ENCODE peak calls at places on chromosomes 12 and 14, in eight cellular contexts. B is PC-3; V is astrocyte; C is tibial artery; U is naive thymus-derived CD4-positive, alpha-beta T cell; W is IMR-90; K is GM23248; Y is ascending aorta. Z is an unnamed sample.

GRCh38 chr12:80187660-80188090 is 88.3 kb downstream of the OTOGL start:
- DNase-seq in B (peak; percentile 67), V (peak; percentile 62), C (no peak), U (no peak), W (peak; percentile 41), K (peak; percentile 41), Y (no peak), Z (peak; percentile 74)

GRCh38 chr12:9319044-9319841 is 111.0 kb upstream of the PZP start:
- DNase-seq in B (no peak), V (no peak), C (no peak), U (no peak), W (no peak), K (peak; percentile 18), Y (no peak), Z (no peak)

GRCh38 chr14:68561531-68562007 is 231.3 kb downstream of the ZFP36L1 start:
- DNase-seq in B (no peak), V (no peak), C (no peak), U (no peak), W (no peak), K (peak; percentile 34), Y (no peak), Z (no peak)

GRCh38 chr12:16300222-16300621 is 22.7 kb upstream of the SLC15A5 start:
- DNase-seq in B (no peak), V (peak; percentile 38), C (no peak), U (no peak), W (peak; percentile 11), K (peak; percentile 71), Y (no peak), Z (no peak)

GRCh38 chr12:111408686-111409402 is 3.1 kb downstream of the SH2B3 start:
- DNase-seq in B (no peak), V (no peak), C (no peak), U (peak; percentile 13), W (no peak), K (peak; percentile 28), Y (no peak), Z (no peak)

GRCh38 chr14:69288956-69289705 is 29.2 kb downstream of the GALNT16 start:
- DNase-seq in B (no peak), V (no peak), C (no peak), U (no peak), W (no peak), K (peak; percentile 33), Y (no peak), Z (no peak)

GRCh38 chr12:1842905-1843640 is 22.7 kb downstream of the LRTM2 start:
- DNase-seq in B (no peak), V (no peak), C (no peak), U (no peak), W (no peak), K (no peak), Y (no peak), Z (no peak)

GRCh38 chr12:6295187-6295811 is 15.2 kb upstream of the PLEKHG6 start:
- DNase-seq in B (peak; percentile 88), V (peak; percentile 72), C (no peak), U (no peak), W (peak; percentile 82), K (peak; percentile 93), Y (no peak), Z (peak; percentile 85)

GRCh38 chr14:59221558-59221957 is 33.1 kb downstream of the DAAM1 start:
- DNase-seq in B (no peak), V (peak; percentile 23), C (no peak), U (no peak), W (peak; percentile 15), K (peak; percentile 44), Y (no peak), Z (no peak)

GRCh38 chr12:8692573-8692972 is 5.2 kb upstream of the RIMKLB start:
- DNase-seq in B (no peak), V (peak; percentile 63), C (peak; percentile 37), U (no peak), W (peak; percentile 71), K (no peak), Y (peak; percentile 28), Z (no peak)

GRCh38 chr14:37824936-37825698 is 229.7 kb downstream of the TTC6 start:
- DNase-seq in B (peak; percentile 55), V (peak; percentile 16), C (no peak), U (no peak), W (no peak), K (peak; percentile 4), Y (no peak), Z (no peak)

GRCh38 chr12:750356-751191 is 1.8 kb upstream of the WNK1 start:
- DNase-seq in B (no peak), V (no peak), C (no peak), U (no peak), W (no peak), K (peak; percentile 12), Y (no peak), Z (no peak)

GRCh38 chr12:74801625-74802024 is 264.0 kb downstream of the ATXN7L3B start:
- DNase-seq in B (no peak), V (no peak), C (no peak), U (no peak), W (no peak), K (no peak), Y (no peak), Z (no peak)

GRCh38 chr14:52313903-52314481 is at the start of gene PTGER2:
- DNase-seq in B (peak; percentile 91), V (peak; percentile 85), C (peak; percentile 81), U (peak; percentile 41), W (peak; percentile 97), K (peak; percentile 97), Y (peak; percentile 60), Z (peak; percentile 81)

GRCh38 chr14:103543721-103544626 is 15.0 kb downstream of the TRMT61A start:
- DNase-seq in B (no peak), V (no peak), C (peak; percentile 27), U (no peak), W (no peak), K (peak; percentile 54), Y (no peak), Z (no peak)

GRCh38 chr12:93851245-93851665 is 174.1 kb downstream of the CRADD start:
- DNase-seq in B (no peak), V (no peak), C (no peak), U (no peak), W (no peak), K (no peak), Y (no peak), Z (no peak)

GRCh38 chr14:90023176-90023896 is 38.5 kb upstream of the KCNK13 start:
- DNase-seq in B (peak; percentile 73), V (peak; percentile 78), C (no peak), U (no peak), W (peak; percentile 31), K (peak; percentile 16), Y (no peak), Z (no peak)

GRCh38 chr12:95495433-95495832 is 21.5 kb downstream of the METAP2 start:
- DNase-seq in B (no peak), V (no peak), C (no peak), U (no peak), W (no peak), K (no peak), Y (no peak), Z (no peak)

GRCh38 chr12:66297923-66298322 is 4.4 kb upstream of the HELB start:
- DNase-seq in B (no peak), V (no peak), C (no peak), U (no peak), W (no peak), K (no peak), Y (no peak), Z (no peak)

GRCh38 chr12:66302827-66303169 is 505 bp downstream of the HELB start:
- DNase-seq in B (no peak), V (no peak), C (no peak), U (no peak), W (no peak), K (no peak), Y (no peak), Z (no peak)

GRCh38 chr12:66296171-66296683 is 6.1 kb upstream of the HELB start:
- DNase-seq in B (no peak), V (no peak), C (no peak), U (no peak), W (no peak), K (peak; percentile 4), Y (no peak), Z (no peak)

GRCh38 chr12:66301944-66302826 is at the start of gene HELB:
- DNase-seq in B (peak; percentile 98), V (peak; percentile 91), C (peak; percentile 98), U (peak; percentile 93), W (peak; percentile 95), K (peak; percentile 98), Y (peak; percentile 93), Z (peak; percentile 98)

GRCh38 chr12:66297080-66297479 is 5.2 kb upstream of the HELB start:
- DNase-seq in B (no peak), V (no peak), C (no peak), U (no peak), W (no peak), K (no peak), Y (no peak), Z (no peak)
- H3K4me1 ChIP-seq in B (no peaks in the 10 kb centered on the region), V (no peaks in the 10 kb centered on the region), C (peaks cover 3% of the 10 kb centered on the region), U (peaks cover 17% of the 10 kb centered on the region), W (no peaks in the 10 kb centered on the region), K (no peaks in the 10 kb centered on the region), Y (no peaks in the 10 kb centered on the region), Z (no peaks in the 10 kb centered on the region)

DNA sequence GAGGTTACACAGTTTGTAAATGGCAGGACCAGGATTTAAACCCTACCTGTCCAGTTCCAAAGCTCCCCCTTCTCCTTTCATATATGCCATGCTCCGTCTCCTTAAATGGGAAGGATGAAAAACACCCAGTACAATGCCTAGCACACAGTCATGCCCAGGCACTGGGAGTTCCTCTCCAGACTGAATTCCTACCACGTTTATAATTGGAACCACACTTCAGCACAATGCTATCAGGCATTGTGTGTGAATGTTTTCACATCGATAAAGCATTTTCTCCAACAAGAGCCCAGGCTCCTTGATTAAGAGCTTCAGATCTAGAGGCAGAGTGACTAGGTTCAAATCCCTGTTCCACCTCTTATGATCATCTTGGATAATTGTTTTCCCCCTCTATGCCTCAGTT is 2.7 kb upstream of the NUAK1 start:
- DNase-seq in B (no peak), V (no peak), C (no peak), U (no peak), W (no peak), K (peak; percentile 46), Y (no peak), Z (no peak)
- H3K4me3 ChIP-seq in B (no peak overlapping the region), V (no peak overlapping the region), C (no peak overlapping the region), U (no peak overlapping the region), W (no peak overlapping the region), K (peak overlapping the region; percentile 88), Y (peak overlapping the region; percentile 87), Z (peak overlapping the region; percentile 95)

GRCh38 chr14:99598774-99599173 is 5.2 kb downstream of the CCDC85C start:
- DNase-seq in B (no peak), V (no peak), C (no peak), U (no peak), W (no peak), K (no peak), Y (no peak), Z (no peak)
- H3K4me1 ChIP-seq in B (peaks cover 28% of the 10 kb centered on the region), V (peaks cover 25% of the 10 kb centered on the region), C (peaks cover 4% of the 10 kb centered on the region), U (peaks cover 23% of the 10 kb centered on the region), W (peaks cover 12% of the 10 kb centered on the region), K (peaks cover 8% of the 10 kb centered on the region), Y (peaks cover 4% of the 10 kb centered on the region), Z (peaks cover 48% of the 10 kb centered on the region)

DNA sequence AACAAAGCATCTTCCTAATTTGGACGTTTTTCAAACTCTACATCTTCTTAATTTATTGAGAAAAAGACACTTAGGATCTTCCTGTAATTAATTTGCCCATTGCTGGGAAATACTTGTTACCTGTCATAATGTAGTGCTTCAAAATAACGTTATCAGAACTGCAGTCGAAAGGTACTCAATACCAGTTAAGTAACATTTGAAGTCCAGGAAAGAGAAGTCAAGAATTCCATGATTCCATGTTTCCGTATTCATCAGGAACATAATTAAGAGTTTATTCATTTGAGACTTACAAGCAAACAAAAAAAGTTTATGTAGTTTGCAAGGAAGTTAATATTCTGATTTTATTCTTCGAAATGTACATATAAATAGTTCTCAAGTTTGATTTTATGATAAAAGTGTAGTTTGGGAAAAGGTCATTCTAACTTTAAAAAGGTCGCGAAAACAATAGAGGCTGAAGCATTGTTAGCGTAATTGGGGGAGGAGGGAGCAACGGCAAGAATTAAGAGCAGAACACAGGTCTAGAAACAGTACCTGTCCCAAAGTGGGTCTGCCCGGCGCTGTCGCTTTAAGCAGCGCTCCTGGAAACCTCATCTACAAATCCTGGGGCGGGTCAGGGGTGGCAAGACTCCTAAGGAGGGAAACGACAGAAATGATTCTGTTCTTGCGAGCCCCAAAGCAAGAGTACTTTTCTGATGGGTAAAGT is 1.2 kb upstream of the KCNMB4 start:
- DNase-seq in B (no peak), V (no peak), C (no peak), U (no peak), W (no peak), K (no peak), Y (no peak), Z (no peak)
- H3K4me3 ChIP-seq in B (peak overlapping the region; percentile 79), V (peak overlapping the region; percentile 65), C (peak overlapping the region; percentile 92), U (peak overlapping the region; percentile 61), W (peak overlapping the region; percentile 85), K (peak overlapping the region; percentile 93), Y (peak overlapping the region; percentile 91), Z (no peak overlapping the region)

Z was measured in SJSA1.